ENCODE peak calls at places on chromosome 21, in eight cellular contexts. One of them, this sample, is unnamed.

GRCh38 chr21:25750085-25750484 is 15.3 kb downstream of the GABPA start:
- DNase-seq in HCEC 1CT: no peak
- DNase-seq in fibroblast of gingiva: no peak
- DNase-seq in GM13976: no peak
- DNase-seq in T-cell: no peak
- DNase-seq in neural progenitor cell: no peak
- DNase-seq in adrenal gland: no peak
- DNase-seq in T-helper 1 cell: no peak
- DNase-seq in this sample: no peak

GRCh38 chr21:28063241-28063640 is 929.4 kb downstream of the LTN1 start:
- DNase-seq in adrenal gland: no peak
- DNase-seq in HCEC 1CT: no peak
- DNase-seq in neural progenitor cell: no peak
- DNase-seq in GM13976: no peak
- DNase-seq in T-helper 1 cell: no peak
- DNase-seq in fibroblast of gingiva: no peak
- DNase-seq in T-cell: no peak
- DNase-seq in this sample: no peak

GRCh38 chr21:31347435-31348032 is 3.5 kb upstream of the TIAM1 start:
- DNase-seq in T-helper 1 cell: no peak
- DNase-seq in fibroblast of gingiva: peak
- DNase-seq in adrenal gland: no peak
- DNase-seq in HCEC 1CT: no peak
- DNase-seq in neural progenitor cell: peak
- DNase-seq in T-cell: no peak
- DNase-seq in GM13976: no peak
- DNase-seq in this sample: peak

GRCh38 chr21:42456457-42456856 is 39.6 kb downstream of the RSPH1 start:
- DNase-seq in T-helper 1 cell: no peak
- DNase-seq in GM13976: no peak
- DNase-seq in neural progenitor cell: no peak
- DNase-seq in HCEC 1CT: no peak
- DNase-seq in T-cell: peak
- DNase-seq in fibroblast of gingiva: no peak
- DNase-seq in adrenal gland: no peak
- DNase-seq in this sample: no peak

GRCh38 chr21:44815225-44815624 is 2.6 kb downstream of the SUMO3 start:
- DNase-seq in neural progenitor cell: no peak
- DNase-seq in T-helper 1 cell: no peak
- DNase-seq in GM13976: no peak
- DNase-seq in fibroblast of gingiva: no peak
- DNase-seq in T-cell: no peak
- DNase-seq in adrenal gland: no peak
- DNase-seq in HCEC 1CT: no peak
- DNase-seq in this sample: no peak

GRCh38 chr21:34131586-34131985 is 58.2 kb downstream of the MRPS6 start:
- DNase-seq in T-helper 1 cell: no peak
- DNase-seq in T-cell: no peak
- DNase-seq in HCEC 1CT: no peak
- DNase-seq in GM13976: no peak
- DNase-seq in adrenal gland: peak
- DNase-seq in fibroblast of gingiva: no peak
- DNase-seq in neural progenitor cell: no peak
- DNase-seq in this sample: no peak

GRCh38 chr21:33149166-33149565 is 79.2 kb downstream of the OLIG1 start:
- DNase-seq in HCEC 1CT: no peak
- DNase-seq in adrenal gland: no peak
- DNase-seq in T-cell: no peak
- DNase-seq in fibroblast of gingiva: no peak
- DNase-seq in T-helper 1 cell: no peak
- DNase-seq in GM13976: no peak
- DNase-seq in neural progenitor cell: peak
- DNase-seq in this sample: no peak

GRCh38 chr21:34887729-34888568 is 161.2 kb downstream of the RUNX1 start:
- DNase-seq in HCEC 1CT: peak
- DNase-seq in adrenal gland: peak
- DNase-seq in T-helper 1 cell: peak
- DNase-seq in neural progenitor cell: peak
- DNase-seq in GM13976: peak
- DNase-seq in T-cell: peak
- DNase-seq in fibroblast of gingiva: peak
- DNase-seq in this sample: no peak

GRCh38 chr21:33686386-33686785 is 44.1 kb downstream of the ITSN1 start:
- DNase-seq in fibroblast of gingiva: no peak
- DNase-seq in GM13976: no peak
- DNase-seq in HCEC 1CT: no peak
- DNase-seq in T-helper 1 cell: no peak
- DNase-seq in T-cell: no peak
- DNase-seq in adrenal gland: no peak
- DNase-seq in neural progenitor cell: no peak
- DNase-seq in this sample: no peak

GRCh38 chr21:17491716-17492414 is 21.0 kb upstream of the CXADR start:
- DNase-seq in neural progenitor cell: no peak
- DNase-seq in GM13976: no peak
- DNase-seq in T-helper 1 cell: no peak
- DNase-seq in T-cell: no peak
- DNase-seq in HCEC 1CT: peak
- DNase-seq in adrenal gland: peak
- DNase-seq in fibroblast of gingiva: peak
- DNase-seq in this sample: no peak

GRCh38 chr21:40567511-40567910 is 279.4 kb downstream of the DSCAM start:
- DNase-seq in HCEC 1CT: no peak
- DNase-seq in fibroblast of gingiva: no peak
- DNase-seq in T-helper 1 cell: no peak
- DNase-seq in adrenal gland: no peak
- DNase-seq in neural progenitor cell: no peak
- DNase-seq in T-cell: no peak
- DNase-seq in GM13976: no peak
- DNase-seq in this sample: no peak

GRCh38 chr21:44614161-44614631 is 2.3 kb downstream of the KRTAP10-8 start:
- DNase-seq in adrenal gland: no peak
- DNase-seq in fibroblast of gingiva: no peak
- DNase-seq in neural progenitor cell: no peak
- DNase-seq in T-cell: no peak
- DNase-seq in HCEC 1CT: no peak
- DNase-seq in GM13976: no peak
- DNase-seq in T-helper 1 cell: no peak
- DNase-seq in this sample: no peak

GRCh38 chr21:40371329-40371728 is 475.6 kb downstream of the DSCAM start:
- DNase-seq in GM13976: no peak
- DNase-seq in T-helper 1 cell: no peak
- DNase-seq in adrenal gland: no peak
- DNase-seq in HCEC 1CT: no peak
- DNase-seq in neural progenitor cell: no peak
- DNase-seq in T-cell: no peak
- DNase-seq in fibroblast of gingiva: no peak
- DNase-seq in this sample: no peak

GRCh38 chr21:39452207-39452964 is 616 bp downstream of the SH3BGR start:
- DNase-seq in T-helper 1 cell: no peak
- DNase-seq in adrenal gland: no peak
- DNase-seq in fibroblast of gingiva: peak
- DNase-seq in HCEC 1CT: no peak
- DNase-seq in GM13976: no peak
- DNase-seq in T-cell: no peak
- DNase-seq in neural progenitor cell: no peak
- DNase-seq in this sample: no peak

GRCh38 chr21:35850029-35850428 is 210.3 kb downstream of the SETD4 start:
- DNase-seq in fibroblast of gingiva: peak
- DNase-seq in adrenal gland: no peak
- DNase-seq in GM13976: peak
- DNase-seq in T-helper 1 cell: no peak
- DNase-seq in T-cell: no peak
- DNase-seq in neural progenitor cell: no peak
- DNase-seq in HCEC 1CT: peak
- DNase-seq in this sample: no peak

GRCh38 chr21:26469789-26470188 is 103.3 kb downstream of the CYYR1 start:
- DNase-seq in HCEC 1CT: peak
- DNase-seq in neural progenitor cell: no peak
- DNase-seq in T-cell: no peak
- DNase-seq in T-helper 1 cell: no peak
- DNase-seq in adrenal gland: peak
- DNase-seq in GM13976: no peak
- DNase-seq in fibroblast of gingiva: peak
- DNase-seq in this sample: no peak

GRCh38 chr21:26027696-26028095 is 142.9 kb downstream of the APP start:
- DNase-seq in HCEC 1CT: peak
- DNase-seq in T-helper 1 cell: no peak
- DNase-seq in fibroblast of gingiva: no peak
- DNase-seq in neural progenitor cell: no peak
- DNase-seq in T-cell: no peak
- DNase-seq in GM13976: no peak
- DNase-seq in adrenal gland: no peak
- DNase-seq in this sample: no peak

GRCh38 chr21:14284439-14284838 is 68.5 kb downstream of the RBM11 start:
- DNase-seq in GM13976: no peak
- DNase-seq in T-cell: no peak
- DNase-seq in T-helper 1 cell: no peak
- DNase-seq in neural progenitor cell: no peak
- DNase-seq in fibroblast of gingiva: no peak
- DNase-seq in HCEC 1CT: no peak
- DNase-seq in adrenal gland: no peak
- DNase-seq in this sample: no peak

GRCh38 chr21:39127506-39127905 is 55.7 kb downstream of the PSMG1 start:
- DNase-seq in adrenal gland: no peak
- DNase-seq in T-helper 1 cell: no peak
- DNase-seq in fibroblast of gingiva: no peak
- DNase-seq in neural progenitor cell: peak
- DNase-seq in HCEC 1CT: no peak
- DNase-seq in GM13976: no peak
- DNase-seq in T-cell: no peak
- DNase-seq in this sample: no peak

GRCh38 chr21:28832013-28832714 is 160.5 kb downstream of the LTN1 start:
- DNase-seq in HCEC 1CT: peak
- DNase-seq in GM13976: no peak
- DNase-seq in fibroblast of gingiva: no peak
- DNase-seq in neural progenitor cell: no peak
- DNase-seq in T-cell: peak
- DNase-seq in adrenal gland: no peak
- DNase-seq in T-helper 1 cell: no peak
- DNase-seq in this sample: peak

GRCh38 chr21:34722684-34723300 is 54.0 kb downstream of the CLIC6 start:
- DNase-seq in adrenal gland: no peak
- DNase-seq in neural progenitor cell: peak
- DNase-seq in fibroblast of gingiva: no peak
- DNase-seq in T-helper 1 cell: no peak
- DNase-seq in GM13976: peak
- DNase-seq in HCEC 1CT: no peak
- DNase-seq in T-cell: no peak
- DNase-seq in this sample: no peak

GRCh38 chr21:16455978-16456377 is 726.2 kb downstream of the USP25 start:
- DNase-seq in neural progenitor cell: no peak
- DNase-seq in fibroblast of gingiva: no peak
- DNase-seq in adrenal gland: no peak
- DNase-seq in T-helper 1 cell: no peak
- DNase-seq in HCEC 1CT: no peak
- DNase-seq in T-cell: no peak
- DNase-seq in GM13976: no peak
- DNase-seq in this sample: peak

GRCh38 chr21:45507523-45507875 is 34.7 kb downstream of the SLC19A1 start:
- DNase-seq in adrenal gland: no peak
- DNase-seq in neural progenitor cell: no peak
- DNase-seq in T-cell: no peak
- DNase-seq in GM13976: no peak
- DNase-seq in HCEC 1CT: no peak
- DNase-seq in fibroblast of gingiva: no peak
- DNase-seq in T-helper 1 cell: no peak
- DNase-seq in this sample: no peak

GRCh38 chr21:42247716-42248115 is 28.8 kb downstream of the ABCG1 start:
- DNase-seq in adrenal gland: no peak
- DNase-seq in HCEC 1CT: no peak
- DNase-seq in T-cell: no peak
- DNase-seq in fibroblast of gingiva: no peak
- DNase-seq in GM13976: no peak
- DNase-seq in neural progenitor cell: no peak
- DNase-seq in T-helper 1 cell: no peak
- DNase-seq in this sample: no peak

GRCh38 chr21:44836666-44837471 is 19.0 kb upstream of the SUMO3 start:
- DNase-seq in fibroblast of gingiva: peak
- DNase-seq in T-cell: no peak
- DNase-seq in adrenal gland: peak
- DNase-seq in GM13976: no peak
- DNase-seq in T-helper 1 cell: no peak
- DNase-seq in HCEC 1CT: peak
- DNase-seq in neural progenitor cell: no peak
- DNase-seq in this sample: peak

GRCh38 chr21:14533555-14534400 is 12.3 kb downstream of the SAMSN1 start:
- DNase-seq in T-cell: no peak
- DNase-seq in GM13976: peak
- DNase-seq in T-helper 1 cell: peak
- DNase-seq in HCEC 1CT: peak
- DNase-seq in fibroblast of gingiva: peak
- DNase-seq in neural progenitor cell: no peak
- DNase-seq in adrenal gland: no peak
- DNase-seq in this sample: no peak

This sample was measured in cerebellar cortex.